ENCODE peak calls at places on chromosomes 16 and 17, in four cellular contexts. L is stomach, M is transverse colon, V is HCT116. I is an unnamed sample. For H3K4me1, the result is how much of the 10 kb centered on the place peaks cover.

GRCh38 chr16:68257906-68258800 is 6.2 kb upstream of the SLC7A6 start:
- DNase-seq in L (no peak), M (peak), V (no peak), I (no peak)

GRCh38 chr17:336110-337021 is 16.2 kb downstream of the RPH3AL start:
- DNase-seq in L (peak), M (peak), V (no peak), I (peak)

GRCh38 chr17:68539536-68540469 is 27.6 kb downstream of the PRKAR1A start:
- DNase-seq in L (peak), M (no peak), V (no peak), I (no peak)

GRCh38 chr17:40795019-40795667 is 4.6 kb downstream of the KRT28 start:
- DNase-seq in L (no peak), M (no peak), V (no peak), I (no peak)

GRCh38 chr17:77686903-77687302 is 271.6 kb upstream of the TNRC6C start:
- DNase-seq in L (no peak), M (no peak), V (no peak), I (no peak)

GRCh38 chr16:56306690-56307533 is 115.6 kb downstream of the GNAO1 start:
- DNase-seq in L (no peak), M (no peak), V (no peak), I (no peak)

GRCh38 chr16:73173396-73173795 is 125.5 kb upstream of the ZFHX3 start:
- DNase-seq in L (no peak), M (no peak), V (no peak), I (peak)

GRCh38 chr16:55257971-55258613 is 65.9 kb upstream of the IRX6 start:
- DNase-seq in L (peak), M (peak), V (peak), I (peak)

GRCh38 chr17:9104370-9105041 is 83.2 kb downstream of the NTN1 start:
- DNase-seq in L (no peak), M (no peak), V (no peak), I (peak)

GRCh38 chr17:8586766-8587165 is 43.8 kb downstream of the MYH10 start:
- DNase-seq in L (no peak), M (no peak), V (no peak), I (no peak)

GRCh38 chr17:77845541-77846225 is 112.8 kb upstream of the TNRC6C start:
- DNase-seq in L (no peak), M (no peak), V (no peak), I (peak)

GRCh38 chr16:1538804-1539520 is 5.5 kb downstream of the TMEM204 start:
- DNase-seq in L (no peak), M (no peak), V (no peak), I (peak)

GRCh38 chr17:71447644-71448043 is 673.2 kb upstream of the SOX9 start:
- DNase-seq in L (no peak), M (no peak), V (no peak), I (no peak)

GRCh38 chr17:40800381-40800780 is 622 bp upstream of the KRT28 start:
- DNase-seq in L (no peak), M (no peak), V (no peak), I (no peak)

GRCh38 chr17:36934144-36934758 is 3.0 kb upstream of the LHX1 start:
- DNase-seq in L (no peak), M (no peak), V (no peak), I (no peak)
- H3K4me1 ChIP-seq in L (half or more), M (under half), V (under half), I (half or more)

GRCh38 chr16:87322360-87322759 is 5.2 kb upstream of the C16orf95 start:
- DNase-seq in L (no peak), M (no peak), V (no peak), I (no peak)

GRCh38 chr16:87319011-87319410 is 1.8 kb upstream of the C16orf95 start:
- DNase-seq in L (no peak), M (no peak), V (no peak), I (no peak)

GRCh38 chr16:87319997-87320491 is 2.9 kb upstream of the C16orf95 start:
- DNase-seq in L (no peak), M (no peak), V (no peak), I (no peak)

GRCh38 chr16:87321336-87322107 is 4.3 kb upstream of the C16orf95 start:
- DNase-seq in L (no peak), M (no peak), V (no peak), I (no peak)

DNA sequence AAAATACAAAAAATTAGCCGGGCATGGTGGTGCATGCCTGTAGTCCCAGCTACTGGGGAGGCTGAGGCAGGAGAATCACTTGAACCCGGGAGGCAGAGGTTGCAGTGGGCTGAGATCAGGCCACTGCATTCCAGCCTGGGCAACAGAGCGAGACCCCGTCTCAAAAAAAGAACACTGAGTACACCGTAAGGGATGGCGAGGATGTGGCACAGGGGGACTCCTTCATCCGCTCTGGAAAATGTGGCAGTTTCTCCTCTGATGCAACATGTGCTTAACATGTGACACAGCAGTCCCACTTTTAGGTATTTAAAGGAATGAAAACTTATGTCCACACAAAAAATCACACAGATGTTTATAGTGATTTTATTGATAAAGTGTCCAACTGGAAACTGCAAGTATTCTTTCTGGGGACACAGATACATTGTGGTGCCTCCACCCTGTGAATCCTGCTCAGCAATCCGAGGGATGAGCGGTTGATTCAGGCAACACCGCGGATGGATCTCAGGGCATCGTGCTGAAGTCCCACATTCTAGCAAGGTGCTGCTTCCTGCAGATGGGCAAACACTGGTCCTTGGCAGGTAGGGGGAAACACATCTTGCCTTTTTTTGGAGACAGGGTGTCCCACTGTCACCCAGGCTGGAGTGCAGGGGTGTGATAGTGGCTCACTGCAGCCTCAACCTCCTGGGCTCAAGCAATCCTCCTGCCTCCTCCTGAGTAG is 3.5 kb upstream of the C16orf95 start:
- DNase-seq in L (no peak), M (no peak), V (no peak), I (no peak)
- TF ChIP-seq POLR2A in L (no peak), M (no peak), V (no peak), I (no peak)

DNA sequence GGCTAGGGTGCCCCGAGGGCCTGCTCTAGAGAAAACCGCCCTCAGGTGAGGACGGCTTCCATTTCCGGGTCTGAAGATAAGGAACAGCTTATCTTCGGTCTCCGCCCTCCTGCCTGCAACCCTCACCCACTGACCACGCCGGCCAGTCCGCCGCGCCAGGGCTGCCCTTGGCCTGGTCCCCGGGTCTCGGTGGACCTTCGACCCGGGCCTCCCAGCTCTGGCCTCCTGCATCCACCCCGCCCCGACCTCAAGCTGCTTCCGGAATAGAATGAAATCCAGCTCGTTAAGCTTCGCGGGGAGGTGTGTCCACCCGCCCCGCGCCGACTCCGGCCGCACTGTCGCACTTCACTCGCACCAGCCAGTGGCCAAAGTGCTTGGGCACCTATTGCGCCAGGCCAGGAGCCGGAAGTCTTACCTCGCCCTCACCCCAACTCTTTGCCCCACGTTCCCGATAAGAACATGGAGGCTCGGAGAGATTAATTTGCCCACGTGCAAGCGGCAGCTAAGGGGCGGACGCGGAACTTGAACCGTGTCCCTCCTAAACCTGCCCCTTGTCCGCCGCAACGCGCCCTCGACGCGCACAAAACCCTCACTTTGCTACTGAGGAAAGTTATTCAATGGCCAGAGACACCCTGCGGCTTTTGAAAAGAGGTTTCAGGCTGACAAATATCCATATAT is 742 bp upstream of the MMP15 start:
- DNase-seq in L (peak), M (peak), V (peak), I (peak)
- H3K4me1 ChIP-seq in L (half or more), M (under half), V (half or more), I (half or more)

DNA sequence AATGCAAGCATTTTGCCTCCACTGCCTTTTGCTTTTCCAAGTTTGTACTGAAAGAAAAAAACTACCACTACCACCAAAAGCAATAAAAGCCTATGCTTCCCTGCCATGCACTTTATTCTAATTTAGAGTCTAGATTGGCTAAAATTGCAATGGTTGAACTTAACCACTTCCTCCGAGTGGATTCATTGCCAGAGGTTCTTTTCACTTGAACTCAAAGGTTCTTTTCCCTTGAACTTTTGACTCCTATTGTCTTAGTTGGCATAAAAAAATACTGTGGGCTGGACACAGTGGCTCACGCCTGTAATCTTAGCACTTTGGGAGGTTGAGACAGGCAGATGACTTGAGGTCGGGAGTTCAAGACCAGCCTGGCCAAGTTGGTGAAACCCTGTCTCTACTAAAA is 319.8 kb upstream of the GOT2 start:
- DNase-seq in L (no peak), M (no peak), V (no peak), I (no peak)
- TF ChIP-seq POLR2A in L (no peak), M (no peak), V (no peak), I (no peak)

GRCh38 chr17:79510071-79510470 is 100.8 kb downstream of the RBFOX3 start:
- DNase-seq in L (no peak), M (no peak), V (no peak), I (no peak)

GRCh38 chr17:79511471-79511870 is 99.4 kb downstream of the RBFOX3 start:
- DNase-seq in L (no peak), M (no peak), V (no peak), I (no peak)

GRCh38 chr17:79508291-79508716 is 102.5 kb downstream of the RBFOX3 start:
- DNase-seq in L (no peak), M (no peak), V (no peak), I (no peak)

GRCh38 chr17:79509008-79509407 is 101.8 kb downstream of the RBFOX3 start:
- DNase-seq in L (no peak), M (no peak), V (no peak), I (no peak)

DNA sequence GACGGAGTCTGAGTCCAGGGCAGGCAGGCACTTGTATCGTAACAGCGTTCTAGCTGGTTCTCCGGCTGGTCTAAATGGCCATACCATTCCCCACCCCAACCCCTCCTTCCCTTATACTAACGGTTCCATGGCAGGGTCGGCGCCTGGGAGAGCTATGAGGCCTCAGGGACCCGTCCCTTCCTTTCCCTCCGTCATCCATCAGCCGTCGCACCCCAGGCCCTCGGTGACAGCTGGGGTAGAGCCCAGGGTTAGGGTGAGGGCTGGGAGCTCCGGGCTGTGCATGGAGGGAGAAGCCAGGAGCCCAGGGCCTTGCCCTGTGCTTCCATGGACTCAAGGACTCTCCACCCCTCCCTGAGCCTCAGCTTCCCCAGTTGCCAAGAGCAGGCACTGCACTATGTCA is 101.4 kb downstream of the RBFOX3 start:
- DNase-seq in L (no peak), M (no peak), V (no peak), I (no peak)
- H3K4me1 ChIP-seq in L (under half), M (under half), V (under half), I (under half)

DNA sequence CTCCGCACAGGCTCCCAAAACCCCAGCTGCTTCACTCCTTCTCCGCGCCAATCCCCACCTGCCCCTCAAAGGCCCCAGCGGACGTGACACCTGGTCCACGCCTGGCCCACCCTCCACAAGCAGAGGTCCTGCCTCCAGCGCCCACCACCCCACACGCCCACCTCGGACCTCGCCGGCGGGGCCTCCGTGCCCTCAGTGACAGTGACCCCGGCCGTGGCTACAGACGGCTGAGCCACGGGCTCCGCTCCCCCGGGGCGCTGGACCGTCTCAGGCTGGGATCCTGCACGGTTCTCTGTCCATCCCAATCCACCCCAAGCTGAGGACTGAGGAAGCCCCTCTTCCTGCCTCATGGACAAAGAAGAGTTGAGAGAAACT is 25.1 kb downstream of the PIEZO1 start:
- DNase-seq in L (no peak), M (no peak), V (no peak), I (no peak)
- TF ChIP-seq POLR2A in L (no peak), M (no peak), V (no peak), I (no peak)

GRCh38 chr17:45322168-45322567 is 5.3 kb upstream of the MAP3K14 start:
- DNase-seq in L (no peak), M (no peak), V (no peak), I (no peak)

GRCh38 chr17:45320931-45321461 is 4.2 kb upstream of the MAP3K14 start:
- DNase-seq in L (no peak), M (no peak), V (peak), I (no peak)

GRCh38 chr17:45318561-45319230 is 1.9 kb upstream of the MAP3K14 start:
- DNase-seq in L (peak), M (no peak), V (no peak), I (no peak)

GRCh38 chr17:45319239-45319703 is 2.5 kb upstream of the MAP3K14 start:
- DNase-seq in L (no peak), M (no peak), V (peak), I (no peak)

DNA sequence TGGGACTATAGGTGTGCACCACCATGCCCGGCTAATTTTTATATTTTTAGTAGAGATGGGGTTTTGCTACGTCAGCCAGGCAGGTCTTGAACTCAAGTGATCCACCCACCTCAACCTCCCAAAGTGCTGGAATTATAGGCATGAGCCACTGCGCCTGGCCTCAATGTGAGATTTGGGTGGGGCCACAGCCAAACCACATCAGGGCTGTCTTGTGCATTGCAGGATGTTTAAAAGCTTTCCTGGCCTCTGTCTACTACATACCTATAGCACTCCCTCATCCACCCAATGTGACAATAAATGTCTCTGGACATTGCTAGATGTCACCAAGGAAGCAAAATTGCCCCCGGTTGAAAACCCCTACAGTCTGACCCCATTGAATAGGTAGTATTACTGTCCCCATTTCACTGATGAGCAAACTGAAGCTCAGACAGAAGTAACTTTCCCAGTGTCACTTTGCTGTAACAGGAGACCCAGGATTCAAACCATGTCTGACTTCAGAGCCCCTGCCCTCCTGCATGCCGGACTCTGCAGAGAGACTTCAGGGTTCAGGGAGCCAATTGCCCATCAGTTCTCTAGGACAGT is 3.6 kb upstream of the MAP3K14 start:
- DNase-seq in L (no peak), M (no peak), V (no peak), I (no peak)
- H3K4me1 ChIP-seq in L (under half), M (under half), V (half or more), I (under half)

DNA sequence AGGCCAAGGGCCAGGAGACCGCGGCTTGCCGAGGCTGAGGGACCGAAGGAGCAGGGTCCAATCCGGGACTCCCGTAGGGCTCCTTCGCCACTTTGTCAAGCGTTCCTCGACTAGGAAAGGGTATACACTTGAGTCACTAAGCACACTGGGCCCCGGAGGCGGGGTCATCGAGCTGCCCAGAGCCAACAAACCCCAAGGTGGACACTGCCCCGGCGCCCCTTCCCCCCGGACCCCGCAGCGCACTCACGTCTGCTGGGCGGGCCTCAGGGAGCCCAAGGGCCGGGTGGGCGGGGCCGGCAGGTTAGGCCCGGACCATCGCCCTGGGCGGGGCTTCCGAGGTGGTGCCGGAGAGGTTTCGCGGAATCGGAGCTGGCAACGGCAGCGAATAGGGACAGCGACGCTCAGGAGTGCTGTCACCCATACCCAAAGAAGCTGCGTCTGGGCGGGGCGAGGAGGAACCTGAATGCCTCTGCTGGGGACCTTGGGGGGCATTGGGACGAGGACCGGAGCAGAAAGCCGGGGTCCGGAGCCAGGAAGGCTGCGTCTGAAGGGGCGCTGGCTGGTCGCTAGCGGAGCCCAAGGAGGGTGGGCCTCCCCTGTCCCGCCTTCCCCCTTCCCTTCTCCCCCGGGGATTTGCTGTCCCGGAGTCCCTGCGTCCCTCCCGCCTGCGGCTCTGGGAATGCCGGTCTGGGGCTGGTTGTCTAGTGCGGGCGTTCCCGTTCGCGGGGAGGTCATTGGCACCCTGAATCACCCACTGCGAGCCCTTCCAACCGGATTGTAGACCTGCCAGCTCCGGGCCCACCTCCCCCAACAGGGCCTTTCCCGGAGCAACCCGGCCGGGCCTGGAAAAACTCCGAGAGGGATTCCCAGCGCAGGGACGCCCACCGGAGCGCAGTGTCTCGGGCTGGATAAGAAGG is 118.2 kb upstream of the SMURF2 start:
- DNase-seq in L (peak), M (peak), V (peak), I (peak)
- TF ChIP-seq POLR2A in L (no peak), M (peak), V (no peak), I (no peak)